ENCODE peak calls at places on chromosome 17, in seven cellular contexts. A, N, M, U, I, Z and C are unnamed samples.

GRCh38 chr17:73064084-73064938 is 28.2 kb downstream of the SLC39A11 start:
- DNase-seq in A (no peak), N (no peak), M (no peak), U (no peak), I (peak; percentile 58), Z (no peak), C (no peak)

GRCh38 chr17:52828621-52829020 is 670.1 kb upstream of the CA10 start:
- DNase-seq in A (no peak), N (no peak), M (no peak), U (no peak), I (no peak), Z (peak; percentile 60), C (peak; percentile 23)

GRCh38 chr17:74633261-74633783 is 9.8 kb upstream of the CD300E start:
- DNase-seq in A (no peak), N (no peak), M (no peak), U (no peak), I (no peak), Z (no peak), C (no peak)

GRCh38 chr17:40509626-40510327 is 8.4 kb upstream of the TNS4 start:
- DNase-seq in A (no peak), N (no peak), M (no peak), U (no peak), I (no peak), Z (no peak), C (no peak)

GRCh38 chr17:2076461-2076984 is 21.6 kb downstream of the HIC1 start:
- DNase-seq in A (no peak), N (no peak), M (no peak), U (no peak), I (peak; percentile 86), Z (no peak), C (no peak)

GRCh38 chr17:54172654-54173316 is 350.1 kb downstream of the KIF2B start:
- DNase-seq in A (peak; percentile 35), N (peak; percentile 3), M (peak; percentile 60), U (peak; percentile 29), I (no peak), Z (no peak), C (peak; percentile 67)

GRCh38 chr17:48871551-48872351 is 20.8 kb upstream of the ATP5MC1 start:
- DNase-seq in A (no peak), N (no peak), M (no peak), U (no peak), I (no peak), Z (no peak), C (no peak)

GRCh38 chr17:75877752-75878173 is 618 bp downstream of the TRIM47 start:
- DNase-seq in A (peak; percentile 82), N (peak; percentile 91), M (peak; percentile 88), U (peak; percentile 91), I (peak; percentile 93), Z (peak; percentile 66), C (peak; percentile 91)

GRCh38 chr17:66126231-66126630 is 65.7 kb downstream of the CEP112 start:
- DNase-seq in A (no peak), N (no peak), M (no peak), U (peak; percentile 42), I (no peak), Z (no peak), C (no peak)

GRCh38 chr17:40122944-40123810 is 1.4 kb downstream of the MSL1 start:
- DNase-seq in A (peak; percentile 54), N (peak; percentile 73), M (peak; percentile 33), U (peak; percentile 65), I (peak; percentile 83), Z (no peak), C (peak; percentile 86)

GRCh38 chr17:45087496-45087975 is 26.4 kb downstream of the NMT1 start:
- DNase-seq in A (no peak), N (no peak), M (no peak), U (peak; percentile 50), I (no peak), Z (no peak), C (no peak)

GRCh38 chr17:59962739-59963318 is 1.7 kb downstream of the RNFT1 start:
- DNase-seq in A (no peak), N (no peak), M (no peak), U (no peak), I (no peak), Z (no peak), C (no peak)

GRCh38 chr17:30299000-30299399 is 7.3 kb upstream of the BLMH start:
- DNase-seq in A (no peak), N (peak; percentile 11), M (peak; percentile 39), U (peak; percentile 41), I (no peak), Z (no peak), C (no peak)

GRCh38 chr17:18248300-18248731 is 10.2 kb downstream of the FLII start:
- DNase-seq in A (peak; percentile 64), N (peak; percentile 81), M (peak; percentile 75), U (peak; percentile 76), I (peak; percentile 90), Z (peak; percentile 54), C (peak; percentile 83)

GRCh38 chr17:11880714-11881113 is 116.6 kb downstream of the ZNF18 start:
- DNase-seq in A (peak; percentile 22), N (peak; percentile 18), M (peak; percentile 56), U (peak; percentile 1), I (peak; percentile 22), Z (no peak), C (no peak)

GRCh38 chr17:6070895-6071511 is 824 bp downstream of the WSCD1 start:
- DNase-seq in A (peak; percentile 75), N (no peak), M (peak; percentile 15), U (no peak), I (peak; percentile 55), Z (no peak), C (peak; percentile 51)

GRCh38 chr17:77420476-77420803 is 279.7 kb downstream of the SEC14L1 start:
- DNase-seq in A (no peak), N (no peak), M (no peak), U (no peak), I (peak; percentile 51), Z (no peak), C (no peak)

GRCh38 chr17:39486242-39486641 is 25.0 kb downstream of the CDK12 start:
- DNase-seq in A (no peak), N (no peak), M (peak; percentile 8), U (peak; percentile 85), I (no peak), Z (peak; percentile 50), C (no peak)

GRCh38 chr17:68820825-68821481 is 134.2 kb downstream of the ABCA8 start:
- DNase-seq in A (no peak), N (no peak), M (no peak), U (no peak), I (no peak), Z (no peak), C (no peak)

DNA sequence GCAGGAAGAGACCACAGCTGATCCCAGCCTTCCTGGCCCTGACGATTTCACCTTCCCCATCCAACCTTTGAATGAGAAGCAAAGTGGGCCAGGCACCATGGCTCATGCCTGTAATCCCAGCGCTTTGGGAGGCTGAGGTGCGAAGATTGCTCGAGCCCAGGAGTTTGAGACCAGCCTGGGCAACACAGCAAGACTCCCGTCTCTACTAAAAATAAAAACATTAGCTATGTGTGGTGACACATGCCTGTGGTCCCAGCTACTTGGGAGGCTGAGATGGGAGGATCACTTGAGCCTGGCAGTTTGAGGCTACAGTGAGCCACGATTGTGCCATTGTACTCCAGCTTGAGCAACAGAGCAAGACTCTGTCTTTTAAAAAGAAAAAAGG is 30.9 kb upstream of the SLC38A10 start:
- DNase-seq in A (no peak), N (no peak), M (no peak), U (no peak), I (no peak), Z (no peak), C (no peak)
- H3K9me2 ChIP-seq in A (no peaks in the 10 kb centered on the region), N (no peaks in the 10 kb centered on the region), M (no peaks in the 10 kb centered on the region), U (no peaks in the 10 kb centered on the region), I (no peaks in the 10 kb centered on the region), Z (no peaks in the 10 kb centered on the region), C (no peaks in the 10 kb centered on the region)

GRCh38 chr17:64466019-64466735 is 17.3 kb downstream of the MILR1 start:
- DNase-seq in A (no peak), N (no peak), M (no peak), U (no peak), I (no peak), Z (no peak), C (peak; percentile 35)
- H3K9me2 ChIP-seq in A (no peaks in the 10 kb centered on the region), N (no peaks in the 10 kb centered on the region), M (no peaks in the 10 kb centered on the region), U (no peaks in the 10 kb centered on the region), I (no peaks in the 10 kb centered on the region), Z (no peaks in the 10 kb centered on the region), C (no peaks in the 10 kb centered on the region)

GRCh38 chr17:17024778-17025300 is 17.4 kb upstream of the MPRIP start:
- DNase-seq in A (no peak), N (no peak), M (no peak), U (no peak), I (peak; percentile 78), Z (no peak), C (no peak)

GRCh38 chr17:17028059-17028877 is 14.0 kb upstream of the MPRIP start:
- DNase-seq in A (no peak), N (no peak), M (peak; percentile 100), U (peak; percentile 94), I (peak; percentile 30), Z (peak; percentile 99), C (peak; percentile 69)

GRCh38 chr17:17027442-17028058 is 14.7 kb upstream of the MPRIP start:
- DNase-seq in A (no peak), N (no peak), M (peak; percentile 44), U (no peak), I (no peak), Z (no peak), C (no peak)

GRCh38 chr17:17026163-17026562 is 16.1 kb upstream of the MPRIP start:
- DNase-seq in A (no peak), N (no peak), M (no peak), U (no peak), I (no peak), Z (no peak), C (no peak)

DNA sequence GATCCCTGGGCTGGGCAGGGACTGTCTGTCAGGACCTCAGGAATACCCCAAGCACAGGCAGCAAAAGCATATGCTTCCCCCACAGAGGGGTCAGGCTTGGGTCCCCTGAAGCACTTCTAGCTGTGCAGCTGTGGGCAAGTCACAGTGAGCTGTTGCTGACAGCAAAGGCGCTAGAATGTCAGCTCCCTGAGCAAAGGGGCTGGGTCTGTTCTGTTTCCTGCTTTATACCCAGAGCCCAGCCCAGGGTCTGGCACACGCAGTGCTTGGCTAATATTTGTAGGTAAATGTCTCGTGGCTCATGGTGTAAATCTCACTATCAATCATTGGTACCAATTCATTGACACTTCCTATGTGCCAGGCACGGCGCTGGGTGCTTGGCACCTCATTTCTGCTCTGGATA is 16.6 kb upstream of the MPRIP start:
- DNase-seq in A (no peak), N (no peak), M (no peak), U (no peak), I (no peak), Z (no peak), C (no peak)
- H3K9me2 ChIP-seq in A (no peaks in the 10 kb centered on the region), N (no peaks in the 10 kb centered on the region), M (no peaks in the 10 kb centered on the region), U (no peaks in the 10 kb centered on the region), I (no peaks in the 10 kb centered on the region), Z (no peaks in the 10 kb centered on the region), C (no peaks in the 10 kb centered on the region)

GRCh38 chr17:8489841-8490240 is 54.2 kb downstream of the NDEL1 start:
- DNase-seq in A (no peak), N (no peak), M (no peak), U (peak; percentile 58), I (no peak), Z (no peak), C (no peak)

GRCh38 chr17:8494506-8495111 is 58.9 kb downstream of the NDEL1 start:
- DNase-seq in A (no peak), N (no peak), M (no peak), U (no peak), I (no peak), Z (no peak), C (no peak)

GRCh38 chr17:8494021-8494420 is 58.3 kb downstream of the NDEL1 start:
- DNase-seq in A (no peak), N (no peak), M (no peak), U (no peak), I (no peak), Z (no peak), C (no peak)

GRCh38 chr17:8490256-8491023 is 54.8 kb downstream of the NDEL1 start:
- DNase-seq in A (no peak), N (no peak), M (no peak), U (no peak), I (no peak), Z (no peak), C (no peak)

GRCh38 chr17:8492121-8492520 is 56.4 kb downstream of the NDEL1 start:
- DNase-seq in A (no peak), N (no peak), M (no peak), U (no peak), I (no peak), Z (no peak), C (no peak)
- H3K9me2 ChIP-seq in A (no peaks in the 10 kb centered on the region), N (no peaks in the 10 kb centered on the region), M (no peaks in the 10 kb centered on the region), U (no peaks in the 10 kb centered on the region), I (no peaks in the 10 kb centered on the region), Z (no peaks in the 10 kb centered on the region), C (no peaks in the 10 kb centered on the region)